ENCODE peak calls at places on chromosomes 6 and 20, in eight cellular contexts. R, H, C, J, A, D, M and W are unnamed samples.

GRCh38 chr6:25829375-25829774 is 2.5 kb downstream of the SLC17A1 start:
- ATAC-seq in R (no peak), H (no peak), C (no peak), J (no peak), A (no peak), D (no peak), M (no peak), W (no peak)

GRCh38 chr20:32116079-32116521 is 6.6 kb downstream of the TM9SF4 start:
- ATAC-seq in R (no peak), H (no peak), C (no peak), J (peak; percentile 29), A (no peak), D (no peak), M (no peak), W (no peak)

GRCh38 chr6:130625825-130626500 is 201.2 kb upstream of the SMLR1 start:
- ATAC-seq in R (no peak), H (peak; percentile 20), C (no peak), J (no peak), A (no peak), D (peak; percentile 94), M (no peak), W (no peak)

GRCh38 chr6:52725133-52725529 is 38.1 kb downstream of the GSTA2 start:
- ATAC-seq in R (no peak), H (no peak), C (no peak), J (peak; percentile 41), A (peak; percentile 13), D (no peak), M (peak; percentile 15), W (no peak)

GRCh38 chr6:116314878-116315277 is 35.1 kb upstream of the TSPYL1 start:
- ATAC-seq in R (no peak), H (no peak), C (no peak), J (no peak), A (peak; percentile 72), D (no peak), M (no peak), W (no peak)

GRCh38 chr20:62707981-62708521 is 585 bp upstream of the NTSR1 start:
- ATAC-seq in R (no peak), H (no peak), C (peak; percentile 55), J (peak; percentile 43), A (no peak), D (peak; percentile 64), M (peak; percentile 26), W (no peak)

GRCh38 chr6:6694368-6694780 is 105.9 kb downstream of the LY86 start:
- ATAC-seq in R (no peak), H (no peak), C (no peak), J (peak; percentile 63), A (peak; percentile 46), D (peak; percentile 82), M (no peak), W (no peak)

GRCh38 chr6:104201557-104201956 is 658.2 kb downstream of the HACE1 start:
- ATAC-seq in R (no peak), H (no peak), C (no peak), J (no peak), A (no peak), D (peak; percentile 38), M (no peak), W (no peak)

GRCh38 chr20:17762243-17762872 is 62.6 kb downstream of the BANF2 start:
- ATAC-seq in R (no peak), H (no peak), C (no peak), J (no peak), A (no peak), D (no peak), M (no peak), W (no peak)

GRCh38 chr6:41155132-41155805 is 1.1 kb upstream of the TREML1 start:
- ATAC-seq in R (no peak), H (no peak), C (no peak), J (no peak), A (no peak), D (no peak), M (no peak), W (no peak)

GRCh38 chr6:86936834-86937218 is 502 bp upstream of the HTR1E start:
- ATAC-seq in R (no peak), H (no peak), C (no peak), J (peak; percentile 67), A (no peak), D (peak; percentile 36), M (peak; percentile 64), W (peak; percentile 23)

GRCh38 chr6:150925655-150925928 is 60.1 kb downstream of the MTHFD1L start:
- ATAC-seq in R (no peak), H (peak; percentile 29), C (no peak), J (no peak), A (no peak), D (no peak), M (no peak), W (no peak)

GRCh38 chr20:25346349-25346748 is 44.3 kb downstream of the ABHD12 start:
- ATAC-seq in R (peak; percentile 24), H (no peak), C (no peak), J (no peak), A (no peak), D (no peak), M (no peak), W (no peak)

GRCh38 chr6:166514196-166514595 is 72.3 kb downstream of the RAMACL start:
- ATAC-seq in R (no peak), H (no peak), C (no peak), J (no peak), A (peak; percentile 87), D (peak; percentile 21), M (no peak), W (no peak)

GRCh38 chr6:100226811-100227210 is 232.8 kb upstream of the MCHR2 start:
- ATAC-seq in R (no peak), H (no peak), C (no peak), J (no peak), A (no peak), D (no peak), M (no peak), W (no peak)

GRCh38 chr6:100230976-100231316 is 233.8 kb downstream of the SIM1 start:
- ATAC-seq in R (no peak), H (no peak), C (no peak), J (no peak), A (no peak), D (no peak), M (no peak), W (no peak)

GRCh38 chr6:100228437-100229424 is 234.7 kb upstream of the MCHR2 start:
- ATAC-seq in R (peak; percentile 55), H (peak; percentile 48), C (peak; percentile 34), J (peak; percentile 99), A (peak; percentile 98), D (peak; percentile 99), M (peak; percentile 100), W (peak; percentile 85)

GRCh38 chr6:100230115-100230975 is 234.4 kb downstream of the SIM1 start:
- ATAC-seq in R (no peak), H (no peak), C (no peak), J (peak; percentile 22), A (no peak), D (no peak), M (no peak), W (no peak)

DNA sequence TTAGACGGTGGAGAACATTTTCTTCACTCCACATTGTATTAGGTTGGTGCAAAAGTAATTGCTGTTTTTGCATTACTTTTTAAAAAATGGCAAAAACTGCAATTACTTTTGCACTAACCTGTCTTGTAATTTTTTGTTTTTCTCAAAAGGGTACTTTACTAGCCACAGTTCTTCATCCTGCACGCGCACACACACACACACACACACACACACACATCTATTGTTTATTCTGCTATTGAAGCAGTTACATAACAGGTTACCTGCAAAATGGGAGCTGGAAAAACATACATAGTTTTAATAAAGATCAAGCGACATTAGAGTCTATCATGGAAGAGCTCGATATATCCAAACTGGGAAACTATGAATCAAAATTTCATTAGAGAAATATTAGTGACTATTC is 235.2 kb downstream of the SIM1 start:
- ATAC-seq in R (no peak), H (no peak), C (no peak), J (no peak), A (peak; percentile 73), D (no peak), M (no peak), W (no peak)
- H3K27ac ChIP-seq in R (no peak overlapping the region), H (no peak overlapping the region), C (no peak overlapping the region), J (peak overlapping the region; percentile 83), A (no peak overlapping the region), D (no peak overlapping the region), M (no peak overlapping the region), W (no peak overlapping the region)

DNA sequence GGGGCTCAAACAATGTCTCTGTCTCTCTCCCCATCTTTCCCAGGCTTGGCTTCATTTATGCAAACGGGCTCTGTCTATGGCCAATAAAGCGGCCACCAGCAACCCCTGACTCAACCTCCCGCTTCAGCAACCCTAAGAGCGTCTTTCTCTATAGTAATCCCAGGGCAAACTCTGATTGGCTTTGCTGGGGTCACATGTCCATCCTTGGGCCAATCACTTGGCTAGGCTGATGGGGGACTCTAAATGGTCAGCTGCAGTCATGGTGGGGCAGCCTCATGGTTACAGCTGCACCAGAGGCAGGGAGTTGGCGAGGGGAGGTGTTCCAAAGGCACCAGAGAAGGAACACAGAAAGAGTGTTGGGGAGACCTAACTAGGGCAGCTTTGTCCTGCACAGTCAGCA is 68.5 kb upstream of the BLCAP start:
- ATAC-seq in R (no peak), H (no peak), C (no peak), J (no peak), A (no peak), D (no peak), M (no peak), W (no peak)
- H3K27ac ChIP-seq in R (no peak overlapping the region), H (no peak overlapping the region), C (no peak overlapping the region), J (no peak overlapping the region), A (no peak overlapping the region), D (no peak overlapping the region), M (no peak overlapping the region), W (no peak overlapping the region)

DNA sequence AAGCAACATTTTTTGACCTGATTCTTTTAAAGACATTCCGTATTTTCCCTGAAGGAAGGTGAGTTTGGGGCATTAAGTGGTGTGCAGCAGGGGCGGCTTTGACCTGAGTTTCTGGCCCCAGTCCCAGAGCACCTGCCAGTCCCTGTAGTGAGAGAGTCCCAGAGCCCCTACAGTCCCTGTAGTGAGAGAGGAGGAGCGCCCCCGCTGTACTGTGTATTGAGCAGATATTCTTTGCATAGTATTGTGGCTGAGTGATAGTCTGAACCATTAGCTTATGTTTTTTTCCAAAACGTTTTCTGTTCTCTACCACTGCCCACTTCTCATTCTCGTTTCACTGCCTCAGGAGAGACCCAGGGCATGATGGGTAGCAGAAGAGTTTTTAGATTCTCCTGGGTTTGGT is 17.2 kb upstream of the SH3BGRL2 start:
- ATAC-seq in R (no peak), H (no peak), C (no peak), J (peak; percentile 59), A (peak; percentile 14), D (no peak), M (no peak), W (no peak)
- H3K27ac ChIP-seq in R (no peak overlapping the region), H (no peak overlapping the region), C (no peak overlapping the region), J (peak overlapping the region; percentile 62), A (no peak overlapping the region), D (no peak overlapping the region), M (peak overlapping the region; percentile 52), W (no peak overlapping the region)

GRCh38 chr20:14711681-14712080 is 374.3 kb upstream of the FLRT3 start:
- ATAC-seq in R (no peak), H (no peak), C (no peak), J (no peak), A (no peak), D (no peak), M (no peak), W (no peak)
- H3K27ac ChIP-seq in R (no peak overlapping the region), H (no peak overlapping the region), C (no peak overlapping the region), J (no peak overlapping the region), A (no peak overlapping the region), D (no peak overlapping the region), M (no peak overlapping the region), W (no peak overlapping the region)

GRCh38 chr6:14921170-14921569 is 324.7 kb upstream of the JARID2 start:
- ATAC-seq in R (peak; percentile 46), H (no peak), C (no peak), J (peak; percentile 63), A (peak; percentile 83), D (no peak), M (no peak), W (peak; percentile 78)
- H3K27ac ChIP-seq in R (no peak overlapping the region), H (peak overlapping the region; percentile 50), C (no peak overlapping the region), J (no peak overlapping the region), A (peak overlapping the region; percentile 80), D (no peak overlapping the region), M (no peak overlapping the region), W (peak overlapping the region; percentile 69)